ENCODE peak calls at places on chromosome 19, in five cellular contexts. P is caudate nucleus, L is GM10248, Z is kidney epithelial cell, G is left ventricle myocardium inferior. Y is an unnamed sample.

GRCh38 chr19:6459356-6460098 is at the start of gene SLC25A23:
- DNase-seq in G (peak; percentile 75), P (peak; percentile 72), Z (no peak), L (peak; percentile 90), Y (peak; percentile 18)

GRCh38 chr19:1411255-1412191 is 4.1 kb downstream of the DAZAP1 start:
- DNase-seq in Z (no peak), G (peak; percentile 80), L (no peak), P (peak; percentile 93), Y (no peak)

GRCh38 chr19:54255105-54255775 is 1.8 kb downstream of the LILRB5 start:
- DNase-seq in L (no peak), G (no peak), P (no peak), Z (no peak), Y (no peak)

GRCh38 chr19:18473003-18473705 is 35.2 kb upstream of the ISYNA1 start:
- DNase-seq in G (no peak), P (no peak), L (no peak), Z (no peak), Y (no peak)

GRCh38 chr19:6092329-6093286 is 17.7 kb downstream of the RFX2 start:
- DNase-seq in P (peak; percentile 55), G (peak; percentile 84), Z (peak; percentile 72), L (no peak), Y (peak; percentile 59)

GRCh38 chr19:16702123-16702522 is 17.5 kb upstream of the NWD1 start:
- DNase-seq in P (no peak), L (no peak), G (peak; percentile 46), Z (no peak), Y (no peak)

GRCh38 chr19:16394111-16394510 is 69.5 kb downstream of the KLF2 start:
- DNase-seq in Z (no peak), P (no peak), L (no peak), G (no peak), Y (no peak)

GRCh38 chr19:13033819-13034611 is 38.7 kb downstream of the NFIX start:
- DNase-seq in Z (no peak), G (peak; percentile 86), P (peak; percentile 76), L (peak; percentile 79), Y (no peak)

GRCh38 chr19:13684021-13684420 is 80.3 kb upstream of the MRI1 start:
- DNase-seq in P (no peak), Z (no peak), G (no peak), L (no peak), Y (no peak)

GRCh38 chr19:43532571-43532961 is 422 bp upstream of the ZNF575 start:
- DNase-seq in Z (no peak), G (no peak), P (peak; percentile 80), L (peak; percentile 56), Y (no peak)

GRCh38 chr19:41774515-41774980 is 19.2 kb downstream of the CEACAM6 start:
- DNase-seq in P (no peak), Z (peak; percentile 10), G (no peak), L (no peak), Y (no peak)

GRCh38 chr19:19662866-19663291 is 597 bp downstream of the ATP13A1 start:
- DNase-seq in P (no peak), L (no peak), Z (no peak), G (peak; percentile 34), Y (no peak)

GRCh38 chr19:35247526-35248309 is 1.1 kb upstream of the LSR start:
- DNase-seq in P (no peak), L (peak; percentile 82), Z (peak; percentile 70), G (no peak), Y (peak; percentile 57)

GRCh38 chr19:664913-665443 is 2.0 kb upstream of the RNF126 start:
- DNase-seq in L (peak; percentile 85), Z (no peak), P (peak; percentile 76), G (peak; percentile 82), Y (no peak)

GRCh38 chr19:19256072-19256969 is 16.8 kb downstream of the TM6SF2 start:
- DNase-seq in Z (no peak), L (no peak), P (peak; percentile 35), G (no peak), Y (no peak)